ENCODE peak calls at places on chromosomes 4 and X, in seven cellular contexts. X, Z, V, I, A, L and F are unnamed samples.

GRCh38 chrX:122389005-122389404 is 795.1 kb upstream of the GRIA3 start:
- DNase-seq in V (no peak), I (no peak), L (no peak), X (no peak), A (no peak), Z (no peak), F (no peak)

GRCh38 chr4:8607603-8608481 is 15.3 kb downstream of the CPZ start:
- DNase-seq in V (no peak), L (peak; percentile 11), A (peak; percentile 29), Z (no peak), I (peak; percentile 52), X (no peak), F (no peak)

GRCh38 chr4:79147251-79147650 is 178.6 kb downstream of the NAA11 start:
- DNase-seq in I (no peak), A (no peak), V (no peak), L (no peak), Z (no peak), X (no peak), F (no peak)

GRCh38 chr4:104524591-104524990 is 29.9 kb upstream of the CXXC4 start:
- DNase-seq in Z (no peak), L (no peak), A (no peak), V (no peak), X (no peak), I (no peak), F (no peak)

GRCh38 chrX:45771560-45772340 is 571.1 kb upstream of the DIPK2B start:
- DNase-seq in A (no peak), V (no peak), X (peak; percentile 35), L (peak; percentile 80), I (no peak), Z (no peak), F (no peak)

GRCh38 chrX:145844886-145845285 is 27.3 kb downstream of the SLITRK2 start:
- DNase-seq in X (no peak), A (no peak), I (no peak), V (no peak), Z (no peak), L (no peak), F (no peak)

GRCh38 chr4:60313616-60314015 is 886.5 kb upstream of the ADGRL3 start:
- DNase-seq in I (no peak), V (no peak), X (no peak), A (no peak), L (no peak), Z (no peak), F (no peak)

GRCh38 chrX:11751261-11751660 is 6.8 kb upstream of the MSL3 start:
- DNase-seq in L (no peak), I (no peak), X (no peak), V (no peak), Z (no peak), A (no peak), F (no peak)

GRCh38 chr4:3747582-3747906 is 18.6 kb upstream of the ADRA2C start:
- DNase-seq in Z (no peak), V (no peak), X (no peak), L (no peak), I (no peak), A (no peak), F (no peak)

GRCh38 chr4:95023110-95023509 is 265.4 kb downstream of the BMPR1B start:
- DNase-seq in A (no peak), Z (no peak), I (no peak), L (no peak), X (no peak), V (no peak), F (no peak)

GRCh38 chr4:66736593-66736992 is 808.7 kb downstream of the CENPC start:
- DNase-seq in V (no peak), A (no peak), Z (no peak), L (no peak), I (no peak), X (no peak), F (no peak)

GRCh38 chrX:53321943-53322497 is 40.6 kb upstream of the IQSEC2 start:
- DNase-seq in L (no peak), Z (no peak), V (no peak), A (no peak), I (no peak), X (no peak), F (no peak)

GRCh38 chrX:105872921-105873320 is 50.6 kb downstream of the NRK start:
- DNase-seq in A (no peak), L (no peak), Z (no peak), I (no peak), V (no peak), X (no peak), F (no peak)

GRCh38 chrX:48800574-48801280 is 1.1 kb upstream of the HDAC6 start:
- DNase-seq in X (no peak), A (no peak), Z (no peak), V (no peak), I (no peak), L (no peak), F (peak; percentile 69)

DNA sequence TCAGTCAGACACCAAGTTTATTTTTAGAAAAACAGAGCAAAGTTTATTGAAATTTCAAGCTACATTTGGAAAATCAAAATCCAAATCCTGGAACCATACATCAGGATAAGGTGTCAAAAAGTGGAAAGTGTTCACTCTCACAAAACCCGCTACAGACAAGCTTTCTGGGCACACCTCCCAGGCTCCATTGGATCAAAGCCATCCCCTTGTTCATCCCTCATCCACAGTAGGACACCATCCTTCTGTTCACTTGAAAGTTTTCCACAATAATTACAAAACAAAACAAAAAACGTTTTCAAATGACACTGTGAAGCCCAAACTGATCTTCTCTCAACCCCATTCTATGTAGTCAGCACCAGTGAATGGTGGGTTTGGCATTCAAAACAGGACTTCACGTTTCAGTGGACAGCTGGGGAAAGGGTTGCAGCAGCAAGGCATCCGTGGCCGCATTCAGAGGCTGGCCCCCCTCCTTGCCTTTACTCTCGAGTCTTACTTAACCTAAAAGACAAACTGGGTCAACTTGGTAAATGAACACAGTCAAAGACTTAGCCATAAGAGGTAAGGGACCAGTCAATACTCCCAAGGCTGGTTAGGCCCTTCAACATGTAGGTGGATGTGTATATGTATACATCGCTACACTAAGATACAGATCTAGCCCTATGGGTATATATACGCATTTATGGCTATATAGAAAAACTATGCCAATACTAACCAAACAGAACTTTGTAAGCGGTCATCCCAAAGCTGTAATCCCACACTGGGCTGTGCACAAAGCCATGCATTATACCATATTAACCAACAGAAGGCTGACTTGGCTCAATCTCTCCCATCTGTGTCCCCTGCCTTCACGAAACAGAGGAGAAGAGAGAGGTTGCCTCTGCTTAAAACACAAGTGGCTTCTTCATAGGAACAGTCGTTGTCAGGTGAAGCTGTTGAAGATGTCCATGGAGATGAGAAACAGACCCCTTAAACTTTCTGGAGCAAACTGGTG is 62.1 kb downstream of the TSC22D3 start:
- DNase-seq in Z (peak; percentile 61), A (no peak), V (no peak), I (no peak), L (no peak), X (peak; percentile 7), F (peak; percentile 86)
- TF ChIP-seq POLR2A in Z (no peak), A (no peak), V (no peak), I (no peak), L (no peak), X (no peak), F (no peak)

GRCh38 chr4:111136438-111136837 is 513.6 kb upstream of the PITX2 start:
- DNase-seq in V (no peak), A (no peak), Z (no peak), L (peak; percentile 19), X (no peak), I (no peak), F (no peak)
- TF ChIP-seq CTCF in V (no peak), A (no peak), Z (no peak), L (peak; percentile 11), X (peak; percentile 8), I (no peak), F (no peak)

DNA sequence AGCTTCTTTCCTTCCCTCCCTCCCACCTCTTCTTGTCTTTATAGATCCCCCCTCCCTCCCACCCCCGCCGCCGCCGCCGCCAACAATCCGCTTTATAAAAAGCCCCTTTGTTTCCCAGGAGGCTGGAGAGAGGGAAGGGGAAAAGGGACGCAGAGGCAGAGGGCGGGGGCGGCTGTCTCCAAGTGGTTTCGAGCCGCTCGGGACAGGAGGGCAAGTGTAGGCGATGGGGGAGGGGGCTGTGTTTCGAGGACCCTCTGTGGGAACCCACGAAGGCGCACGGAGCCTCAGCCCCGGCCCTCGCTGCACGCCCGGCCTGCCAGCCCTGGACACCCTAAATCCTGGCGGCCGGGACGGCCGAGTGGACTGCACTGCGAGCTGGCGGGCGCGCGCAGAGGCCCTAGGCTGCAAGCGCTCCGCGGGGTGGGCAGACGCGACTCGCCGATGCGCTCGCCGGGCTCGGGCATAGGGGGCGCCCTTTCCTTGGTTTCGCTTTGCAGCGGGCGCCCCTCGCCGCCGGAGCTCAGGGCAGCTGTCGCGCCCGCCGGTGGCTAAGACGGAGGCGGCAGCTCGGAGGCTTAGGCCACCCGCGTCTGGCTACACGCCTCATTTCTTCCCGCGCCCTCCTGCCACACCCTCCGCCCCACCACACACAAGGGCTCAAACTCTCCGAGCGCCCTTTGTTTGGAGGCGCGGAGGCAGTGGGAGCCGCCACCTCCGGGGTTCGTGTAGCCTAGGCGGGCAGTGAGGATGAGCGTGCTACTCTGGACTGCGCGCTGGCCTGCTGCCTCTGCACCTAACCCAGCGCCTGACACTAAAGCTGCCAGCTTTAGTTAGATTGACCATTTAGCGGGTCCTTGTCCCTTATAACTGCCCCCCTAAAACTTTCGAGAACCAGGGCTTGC is 2.2 kb downstream of the MAMLD1 start:
- DNase-seq in L (peak; percentile 62), V (no peak), X (peak; percentile 83), Z (no peak), A (peak; percentile 82), I (peak; percentile 81), F (peak; percentile 40)
- TF ChIP-seq POLR2A in L (no peak), V (no peak), X (peak; percentile 35), Z (no peak), A (peak; percentile 68), I (peak; percentile 56), F (no peak)

GRCh38 chr4:87835732-87836131 is 3.0 kb downstream of the MEPE start:
- DNase-seq in Z (no peak), A (no peak), V (no peak), X (no peak), I (no peak), L (no peak), F (no peak)

GRCh38 chr4:87838207-87838606 is 5.4 kb downstream of the MEPE start:
- DNase-seq in V (no peak), X (no peak), A (no peak), L (no peak), I (no peak), Z (no peak), F (no peak)

GRCh38 chr4:87835192-87835591 is 2.4 kb downstream of the MEPE start:
- DNase-seq in Z (no peak), I (no peak), A (no peak), X (no peak), L (no peak), V (no peak), F (no peak)

GRCh38 chr4:87840149-87840548 is 7.4 kb downstream of the MEPE start:
- DNase-seq in I (no peak), X (no peak), A (no peak), Z (no peak), V (no peak), L (no peak), F (no peak)

DNA sequence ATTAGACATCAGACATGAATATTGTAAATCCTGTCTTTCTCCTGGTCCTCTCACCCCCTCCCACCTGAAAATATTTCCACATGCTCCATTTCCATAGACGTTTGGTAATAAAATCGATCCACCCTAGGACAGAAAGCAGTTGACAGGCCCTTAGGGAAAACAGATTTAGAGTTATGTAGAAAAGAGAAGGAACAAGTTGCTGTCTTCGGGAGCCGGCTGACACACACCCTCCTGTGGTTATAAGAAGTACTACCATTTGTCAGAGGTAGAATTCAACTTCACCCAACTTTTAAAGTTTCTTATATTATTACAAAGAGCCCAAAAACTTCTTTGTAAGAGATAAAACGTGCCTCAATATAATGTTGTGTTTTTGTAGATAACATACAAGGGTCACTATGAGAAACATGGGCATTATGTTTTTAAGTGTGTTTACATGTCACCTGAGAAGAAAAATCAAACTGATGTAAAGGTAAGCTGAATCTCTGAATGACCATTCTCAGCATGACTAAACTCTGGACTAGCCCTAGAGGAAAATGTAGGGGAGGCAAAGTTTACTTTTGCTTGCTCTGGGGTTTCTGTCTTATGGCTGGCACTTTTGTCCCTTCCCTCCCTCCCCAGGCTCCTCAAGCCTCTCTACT is 6.7 kb downstream of the MEPE start:
- DNase-seq in X (peak; percentile 34), Z (no peak), A (no peak), L (peak; percentile 38), V (no peak), I (peak; percentile 45), F (no peak)
- TF ChIP-seq CTCF in X (peak; percentile 64), Z (peak; percentile 61), A (peak; percentile 77), L (peak; percentile 53), V (peak; percentile 57), I (peak; percentile 63), F (no peak)